ENCODE peak calls at places on chromosome 1, in five cellular contexts. B, D, J, T and P are unnamed samples.

GRCh38 chr1:201643835-201644104 is 104.8 kb downstream of the NAV1 start:
- DNase-seq in B (no peak), D (no peak), J (no peak), T (no peak), P (no peak)

GRCh38 chr1:26378088-26378878 is 5.7 kb upstream of the ZNF683 start:
- DNase-seq in B (no peak), D (peak; percentile 96), J (peak; percentile 98), T (peak; percentile 47), P (no peak)

GRCh38 chr1:229208481-229208880 is 62.4 kb upstream of the RAB4A start:
- DNase-seq in B (no peak), D (no peak), J (peak; percentile 75), T (no peak), P (no peak)

GRCh38 chr1:2416403-2416802 is 4.0 kb upstream of the PEX10 start:
- DNase-seq in B (no peak), D (no peak), J (no peak), T (no peak), P (no peak)

GRCh38 chr1:185813401-185813979 is 79.3 kb downstream of the HMCN1 start:
- DNase-seq in B (peak; percentile 58), D (no peak), J (peak; percentile 68), T (no peak), P (peak; percentile 11)

GRCh38 chr1:208834346-208835081 is 590.3 kb upstream of the PLXNA2 start:
- DNase-seq in B (peak; percentile 99), D (no peak), J (no peak), T (no peak), P (peak; percentile 96)

GRCh38 chr1:150022357-150022756 is 11.8 kb upstream of the OTUD7B start:
- DNase-seq in B (no peak), D (no peak), J (no peak), T (no peak), P (no peak)

GRCh38 chr1:62438163-62438562 is 1.3 kb downstream of the USP1 start:
- DNase-seq in B (peak; percentile 10), D (no peak), J (peak; percentile 26), T (no peak), P (peak; percentile 26)

GRCh38 chr1:223225481-223225880 is 82.4 kb upstream of the TLR5 start:
- DNase-seq in B (no peak), D (no peak), J (no peak), T (no peak), P (no peak)

GRCh38 chr1:33460947-33461629 is 11.4 kb upstream of the ZSCAN20 start:
- DNase-seq in B (no peak), D (no peak), J (no peak), T (no peak), P (no peak)

GRCh38 chr1:31196685-31197084 is 43.0 kb downstream of the NKAIN1 start:
- DNase-seq in B (no peak), D (no peak), J (peak; percentile 7), T (no peak), P (no peak)

GRCh38 chr1:235017719-235018118 is 110.9 kb downstream of the TOMM20 start:
- DNase-seq in B (no peak), D (no peak), J (peak; percentile 49), T (no peak), P (no peak)

GRCh38 chr1:226584164-226584563 is 35.6 kb downstream of the STUM start:
- DNase-seq in B (no peak), D (no peak), J (no peak), T (no peak), P (no peak)

GRCh38 chr1:160888926-160889325 is 3.9 kb upstream of the ITLN1 start:
- DNase-seq in B (no peak), D (no peak), J (no peak), T (no peak), P (no peak)

GRCh38 chr1:37465596-37466517 is 8.5 kb upstream of the ZC3H12A start:
- DNase-seq in B (no peak), D (no peak), J (peak; percentile 83), T (no peak), P (no peak)

GRCh38 chr1:30749691-30750583 is 7.6 kb downstream of the LAPTM5 start:
- DNase-seq in B (no peak), D (peak; percentile 85), J (no peak), T (no peak), P (no peak)

GRCh38 chr1:59879556-59879955 is 47.0 kb downstream of the CYP2J2 start:
- DNase-seq in B (peak; percentile 37), D (no peak), J (peak; percentile 68), T (no peak), P (no peak)

GRCh38 chr1:1434812-1435093 is 737 bp upstream of the VWA1 start:
- DNase-seq in B (no peak), D (no peak), J (no peak), T (no peak), P (no peak)

GRCh38 chr1:54611621-54612020 is 11.7 kb downstream of the FAM151A start:
- DNase-seq in B (no peak), D (no peak), J (no peak), T (no peak), P (no peak)

GRCh38 chr1:8004803-8005573 is 21.1 kb downstream of the ERRFI1 start:
- DNase-seq in B (no peak), D (no peak), J (peak; percentile 99), T (no peak), P (peak; percentile 87)

GRCh38 chr1:41381691-41382530 is 20.7 kb downstream of the FOXO6 start:
- DNase-seq in B (no peak), D (no peak), J (peak; percentile 12), T (no peak), P (no peak)

GRCh38 chr1:153790996-153791855 is 16.0 kb downstream of the SLC27A3 start:
- DNase-seq in B (no peak), D (no peak), J (peak; percentile 97), T (no peak), P (no peak)

GRCh38 chr1:36605942-36606690 is 123.4 kb upstream of the CSF3R start:
- DNase-seq in B (no peak), D (peak; percentile 16), J (no peak), T (no peak), P (no peak)

GRCh38 chr1:157124855-157125254 is 13.3 kb downstream of the ETV3 start:
- DNase-seq in B (no peak), D (no peak), J (no peak), T (no peak), P (no peak)

GRCh38 chr1:189656628-189657027 is 821.0 kb downstream of the BRINP3 start:
- DNase-seq in B (no peak), D (no peak), J (no peak), T (no peak), P (no peak)

GRCh38 chr1:200429221-200429751 is 19.4 kb upstream of the ZNF281 start:
- DNase-seq in B (no peak), D (no peak), J (peak; percentile 73), T (no peak), P (no peak)

GRCh38 chr1:29396438-29397255 is 160.3 kb downstream of the PTPRU start:
- DNase-seq in B (no peak), D (no peak), J (peak; percentile 17), T (no peak), P (peak; percentile 8)